ENCODE peak calls at places on chromosome 7, in eight cellular contexts. I, P, Z, D, E, O, W and K are unnamed samples. For H3K9me3, the result is how much of the 10 kb centered on the place peaks cover.

GRCh38 chr7:47556511-47557180 is 25.3 kb downstream of the TNS3 start:
- DNase-seq in I (no peak), W (no peak), Z (no peak), E (no peak), O (no peak), P (no peak), D (no peak), K (no peak)

GRCh38 chr7:94980418-94981142 is 73.2 kb downstream of the PPP1R9A start:
- DNase-seq in Z (no peak), I (no peak), W (no peak), E (no peak), P (no peak), O (no peak), D (no peak), K (no peak)

GRCh38 chr7:79782256-79782655 is 328.8 kb upstream of the MAGI2 start:
- DNase-seq in E (no peak), O (no peak), Z (no peak), I (no peak), W (no peak), D (no peak), P (no peak), K (no peak)

GRCh38 chr7:36999851-37000480 is 275.7 kb upstream of the AOAH start:
- DNase-seq in E (no peak), D (no peak), W (no peak), I (no peak), O (no peak), P (no peak), Z (no peak), K (no peak)

GRCh38 chr7:120272261-120272895 is 597 bp upstream of the KCND2 start:
- DNase-seq in I (no peak), O (no peak), P (peak), E (no peak), D (no peak), W (no peak), Z (no peak), K (no peak)

GRCh38 chr7:74488518-74488917 is 34.8 kb downstream of the GTF2IRD1 start:
- DNase-seq in I (no peak), O (no peak), Z (no peak), P (no peak), E (no peak), W (no peak), D (no peak), K (no peak)

GRCh38 chr7:30655096-30655970 is 26.9 kb downstream of the CRHR2 start:
- DNase-seq in I (peak), O (no peak), Z (no peak), E (peak), W (no peak), P (no peak), D (peak), K (no peak)

GRCh38 chr7:81616951-81617350 is 152.9 kb downstream of the HGF start:
- DNase-seq in E (no peak), Z (no peak), I (no peak), D (no peak), P (no peak), O (no peak), W (no peak), K (no peak)

GRCh38 chr7:77498659-77499379 is 38.3 kb upstream of the PTPN12 start:
- DNase-seq in E (no peak), I (no peak), W (no peak), P (no peak), O (no peak), D (no peak), Z (no peak), K (no peak)

DNA sequence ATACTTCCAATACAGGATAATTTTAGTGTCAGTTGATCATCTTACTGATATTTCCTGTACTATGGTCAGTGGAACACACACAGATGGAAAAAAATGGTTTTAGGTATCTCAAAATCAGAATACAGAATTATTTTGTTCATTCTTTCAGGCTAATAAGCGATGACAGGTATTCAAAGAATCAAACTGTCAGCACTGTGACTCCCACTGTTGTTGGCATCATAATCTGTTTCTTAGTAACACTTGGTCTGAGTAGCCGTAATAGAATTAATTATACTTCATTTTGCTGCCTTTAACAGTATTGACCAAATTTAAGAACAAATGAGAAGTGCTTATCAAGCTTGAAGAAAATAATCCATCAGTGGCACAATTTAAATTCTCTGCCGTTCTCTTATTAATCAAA is 215.0 kb downstream of the SKAP2 start:
- DNase-seq in D (no peak), P (no peak), O (no peak), W (no peak), I (no peak), Z (no peak), E (no peak), K (no peak)
- H3K27ac ChIP-seq in D (no peak), P (no peak), O (no peak), W (no peak), I (no peak), Z (no peak), E (no peak), K (no peak)

GRCh38 chr7:91055219-91055618 is 209.0 kb upstream of the FZD1 start:
- DNase-seq in O (no peak), E (no peak), D (no peak), P (no peak), W (no peak), I (no peak), Z (no peak), K (no peak)
- TF ChIP-seq CTCF in O (no peak), E (no peak), D (peak), P (no peak), W (no peak), I (no peak), Z (no peak), K (no peak)

GRCh38 chr7:133423618-133424017 is 170.7 kb downstream of the EXOC4 start:
- DNase-seq in W (no peak), Z (no peak), E (peak), O (no peak), P (no peak), D (no peak), I (no peak), K (no peak)

GRCh38 chr7:133419036-133419435 is 166.2 kb downstream of the EXOC4 start:
- DNase-seq in E (no peak), D (no peak), I (no peak), W (no peak), O (no peak), P (no peak), Z (no peak), K (no peak)
- H3K9me3 ChIP-seq in E (under half), D (under half), I (under half), W (under half), O (under half), P (under half), Z (under half), K (under half)

DNA sequence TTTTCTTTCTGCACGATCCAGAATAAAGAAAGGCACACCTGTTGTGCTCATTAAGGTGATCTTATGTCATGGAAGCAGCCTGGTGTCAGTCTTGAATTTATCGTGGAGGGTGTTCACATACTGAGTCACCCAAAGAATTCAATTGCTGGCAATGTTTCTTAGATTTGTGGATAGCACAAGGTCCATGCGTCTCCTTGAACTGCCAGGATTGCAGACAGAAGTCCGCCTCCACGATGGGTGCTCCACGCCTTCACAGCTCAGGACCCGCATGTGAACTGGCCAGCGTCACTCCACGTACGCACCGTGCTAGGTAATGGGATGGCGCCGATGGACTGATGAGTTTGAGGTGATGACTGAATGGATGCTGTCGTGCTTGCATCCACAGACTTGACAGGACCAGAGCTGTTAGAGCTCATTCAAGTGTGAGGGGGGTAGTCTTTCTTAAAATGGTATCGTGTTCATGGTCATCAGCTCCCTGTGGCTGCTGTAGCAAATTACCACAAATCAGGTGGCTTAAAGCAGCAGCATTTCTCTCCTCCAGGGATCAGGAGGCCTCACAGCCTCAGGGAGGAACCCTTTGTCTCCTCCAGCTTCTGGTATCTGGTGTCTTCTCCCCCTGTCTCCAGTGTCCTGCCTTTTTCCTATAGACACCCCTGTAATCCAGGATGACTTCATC is 65.4 kb upstream of the DNAJB6 start:
- DNase-seq in O (no peak), P (no peak), I (peak), Z (no peak), E (peak), W (no peak), D (no peak), K (no peak)
- H3K27ac ChIP-seq in O (peak), P (peak), I (peak), Z (peak), E (no peak), W (peak), D (peak), K (peak)